ENCODE peak calls at places on chromosome 1, in ten cellular contexts. One of them, this sample, is unnamed.

GRCh38 chr1:107707111-107707510 is 257.9 kb downstream of the VAV3 start:
- DNase-seq in uterus: no peak
- DNase-seq in SJSA1: no peak
- DNase-seq in GM23338: no peak
- DNase-seq in colonic mucosa: no peak
- DNase-seq in suprapubic skin: no peak
- DNase-seq in ovary: no peak
- DNase-seq in aorta: no peak
- DNase-seq in HL-60: no peak
- DNase-seq in HepG2: no peak
- DNase-seq in this sample: no peak

GRCh38 chr1:206744683-206745082 is 25.9 kb upstream of the IL19 start:
- DNase-seq in uterus: no peak
- DNase-seq in SJSA1: no peak
- DNase-seq in GM23338: no peak
- DNase-seq in colonic mucosa: no peak
- DNase-seq in suprapubic skin: no peak
- DNase-seq in ovary: no peak
- DNase-seq in aorta: no peak
- DNase-seq in HL-60: no peak
- DNase-seq in HepG2: no peak
- DNase-seq in this sample: no peak

GRCh38 chr1:24903955-24904730 is 25.9 kb downstream of the RUNX3 start:
- DNase-seq in uterus: no peak
- DNase-seq in SJSA1: peak; percentile 34
- DNase-seq in GM23338: no peak
- DNase-seq in colonic mucosa: no peak
- DNase-seq in suprapubic skin: peak; percentile 60
- DNase-seq in ovary: peak; percentile 6
- DNase-seq in aorta: peak; percentile 70
- DNase-seq in HL-60: no peak
- DNase-seq in HepG2: no peak
- DNase-seq in this sample: no peak

GRCh38 chr1:232248276-232248803 is 381.6 kb downstream of the SIPA1L2 start:
- DNase-seq in uterus: no peak
- DNase-seq in SJSA1: no peak
- DNase-seq in GM23338: no peak
- DNase-seq in colonic mucosa: no peak
- DNase-seq in suprapubic skin: no peak
- DNase-seq in ovary: no peak
- DNase-seq in aorta: no peak
- DNase-seq in HL-60: no peak
- DNase-seq in HepG2: no peak
- DNase-seq in this sample: no peak

GRCh38 chr1:13570924-13571323 is 12.7 kb upstream of the PDPN start:
- DNase-seq in uterus: no peak
- DNase-seq in SJSA1: no peak
- DNase-seq in GM23338: peak; percentile 71
- DNase-seq in colonic mucosa: no peak
- DNase-seq in suprapubic skin: no peak
- DNase-seq in ovary: no peak
- DNase-seq in aorta: no peak
- DNase-seq in HL-60: no peak
- DNase-seq in HepG2: no peak
- DNase-seq in this sample: no peak

GRCh38 chr1:75795703-75796193 is 934 bp upstream of the MSH4 start:
- DNase-seq in uterus: no peak
- DNase-seq in SJSA1: no peak
- DNase-seq in GM23338: no peak
- DNase-seq in colonic mucosa: no peak
- DNase-seq in suprapubic skin: no peak
- DNase-seq in ovary: no peak
- DNase-seq in aorta: no peak
- DNase-seq in HL-60: no peak
- DNase-seq in HepG2: no peak
- DNase-seq in this sample: no peak

GRCh38 chr1:160416369-160416768 is 16.0 kb downstream of the VANGL2 start:
- DNase-seq in uterus: no peak
- DNase-seq in SJSA1: no peak
- DNase-seq in GM23338: peak; percentile 78
- DNase-seq in colonic mucosa: no peak
- DNase-seq in suprapubic skin: no peak
- DNase-seq in ovary: no peak
- DNase-seq in aorta: no peak
- DNase-seq in HL-60: peak; percentile 9
- DNase-seq in HepG2: peak; percentile 22
- DNase-seq in this sample: no peak

GRCh38 chr1:157140068-157140588 is 1.9 kb upstream of the ETV3 start:
- DNase-seq in uterus: no peak
- DNase-seq in SJSA1: no peak
- DNase-seq in GM23338: peak; percentile 72
- DNase-seq in colonic mucosa: no peak
- DNase-seq in suprapubic skin: no peak
- DNase-seq in ovary: no peak
- DNase-seq in aorta: no peak
- DNase-seq in HL-60: no peak
- DNase-seq in HepG2: no peak
- DNase-seq in this sample: no peak

GRCh38 chr1:221573727-221574126 is 168.2 kb downstream of the DUSP10 start:
- DNase-seq in uterus: no peak
- DNase-seq in SJSA1: no peak
- DNase-seq in GM23338: no peak
- DNase-seq in colonic mucosa: no peak
- DNase-seq in suprapubic skin: no peak
- DNase-seq in ovary: no peak
- DNase-seq in aorta: no peak
- DNase-seq in HL-60: no peak
- DNase-seq in HepG2: no peak
- DNase-seq in this sample: no peak

GRCh38 chr1:234911787-234912186 is 216.8 kb downstream of the TOMM20 start:
- DNase-seq in uterus: no peak
- DNase-seq in SJSA1: no peak
- DNase-seq in GM23338: peak; percentile 23
- DNase-seq in colonic mucosa: no peak
- DNase-seq in suprapubic skin: peak; percentile 63
- DNase-seq in ovary: no peak
- DNase-seq in aorta: peak; percentile 63
- DNase-seq in HL-60: no peak
- DNase-seq in HepG2: no peak
- DNase-seq in this sample: no peak

GRCh38 chr1:98001764-98002163 is 80.9 kb upstream of the DPYD start:
- DNase-seq in uterus: no peak
- DNase-seq in SJSA1: no peak
- DNase-seq in GM23338: peak; percentile 6
- DNase-seq in colonic mucosa: no peak
- DNase-seq in suprapubic skin: no peak
- DNase-seq in ovary: no peak
- DNase-seq in aorta: no peak
- DNase-seq in HL-60: no peak
- DNase-seq in HepG2: no peak
- DNase-seq in this sample: no peak
- H3K4me3 ChIP-seq in uterus: no peak overlapping the region
- H3K4me3 ChIP-seq in SJSA1: no peak overlapping the region
- H3K4me3 ChIP-seq in GM23338: no peak overlapping the region
- H3K4me3 ChIP-seq in colonic mucosa: no peak overlapping the region
- H3K4me3 ChIP-seq in suprapubic skin: no peak overlapping the region
- H3K4me3 ChIP-seq in ovary: no peak overlapping the region
- H3K4me3 ChIP-seq in aorta: no peak overlapping the region
- H3K4me3 ChIP-seq in HL-60: no peak overlapping the region
- H3K4me3 ChIP-seq in HepG2: no peak overlapping the region
- H3K4me3 ChIP-seq in this sample: no peak overlapping the region

DNA sequence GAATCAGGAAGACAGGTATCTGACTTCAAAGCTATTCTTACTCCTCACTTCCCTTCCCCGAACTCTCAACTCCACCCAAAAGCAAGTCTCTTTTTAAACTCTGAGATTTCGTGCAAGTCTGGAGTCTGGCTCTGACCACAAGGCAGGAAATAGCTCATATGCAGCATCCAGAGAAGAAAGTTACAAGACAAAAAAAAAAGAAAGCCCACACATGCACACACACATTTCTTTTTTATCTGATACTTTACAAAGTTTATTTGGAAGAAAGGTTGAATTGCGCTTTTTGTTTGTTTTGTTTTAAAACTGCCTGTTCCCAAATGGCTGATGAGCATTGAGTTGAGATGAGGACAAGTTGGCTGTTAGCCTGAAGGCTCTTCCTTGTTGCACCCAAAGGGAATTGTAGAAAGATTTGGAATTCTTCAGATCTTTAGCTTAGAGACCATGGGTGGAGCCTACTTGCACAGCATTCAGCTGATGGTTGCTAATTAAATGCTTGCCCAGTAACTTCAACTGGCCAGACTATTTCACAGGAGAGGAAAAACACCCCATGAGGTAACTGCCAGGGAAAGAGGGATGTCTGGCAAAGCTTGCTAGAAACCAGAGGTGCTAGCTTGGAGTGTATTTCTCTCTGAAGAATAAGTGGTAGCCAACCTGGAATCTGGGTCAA is 490.3 kb downstream of the TTLL7 start:
- DNase-seq in uterus: peak; percentile 11
- DNase-seq in SJSA1: peak; percentile 66
- DNase-seq in GM23338: peak; percentile 1
- DNase-seq in colonic mucosa: no peak
- DNase-seq in suprapubic skin: no peak
- DNase-seq in ovary: no peak
- DNase-seq in aorta: no peak
- DNase-seq in HL-60: no peak
- DNase-seq in HepG2: no peak
- DNase-seq in this sample: peak; percentile 49
- H3K27ac ChIP-seq in uterus: peak overlapping the region; percentile 77
- H3K27ac ChIP-seq in SJSA1: peak overlapping the region; percentile 74
- H3K27ac ChIP-seq in GM23338: no peak overlapping the region
- H3K27ac ChIP-seq in colonic mucosa: no peak overlapping the region
- H3K27ac ChIP-seq in suprapubic skin: peak overlapping the region; percentile 59
- H3K27ac ChIP-seq in ovary: no peak overlapping the region
- H3K27ac ChIP-seq in aorta: peak overlapping the region; percentile 89
- H3K27ac ChIP-seq in HL-60: no peak overlapping the region
- H3K27ac ChIP-seq in HepG2: no peak overlapping the region
- H3K27ac ChIP-seq in this sample: no peak overlapping the region

GRCh38 chr1:61273861-61274260 is 191.5 kb downstream of the NFIA start:
- DNase-seq in uterus: no peak
- DNase-seq in SJSA1: no peak
- DNase-seq in GM23338: no peak
- DNase-seq in colonic mucosa: no peak
- DNase-seq in suprapubic skin: no peak
- DNase-seq in ovary: no peak
- DNase-seq in aorta: no peak
- DNase-seq in HL-60: no peak
- DNase-seq in HepG2: no peak
- DNase-seq in this sample: no peak

GRCh38 chr1:61277129-61277801 is 194.9 kb downstream of the NFIA start:
- DNase-seq in uterus: no peak
- DNase-seq in SJSA1: no peak
- DNase-seq in GM23338: no peak
- DNase-seq in colonic mucosa: no peak
- DNase-seq in suprapubic skin: no peak
- DNase-seq in ovary: no peak
- DNase-seq in aorta: no peak
- DNase-seq in HL-60: no peak
- DNase-seq in HepG2: no peak
- DNase-seq in this sample: no peak

GRCh38 chr1:61271412-61271789 is 189.0 kb downstream of the NFIA start:
- DNase-seq in uterus: no peak
- DNase-seq in SJSA1: no peak
- DNase-seq in GM23338: no peak
- DNase-seq in colonic mucosa: no peak
- DNase-seq in suprapubic skin: no peak
- DNase-seq in ovary: no peak
- DNase-seq in aorta: no peak
- DNase-seq in HL-60: no peak
- DNase-seq in HepG2: no peak
- DNase-seq in this sample: no peak

GRCh38 chr1:61273167-61273705 is 190.9 kb downstream of the NFIA start:
- DNase-seq in uterus: no peak
- DNase-seq in SJSA1: no peak
- DNase-seq in GM23338: no peak
- DNase-seq in colonic mucosa: no peak
- DNase-seq in suprapubic skin: no peak
- DNase-seq in ovary: no peak
- DNase-seq in aorta: no peak
- DNase-seq in HL-60: no peak
- DNase-seq in HepG2: no peak
- DNase-seq in this sample: no peak

DNA sequence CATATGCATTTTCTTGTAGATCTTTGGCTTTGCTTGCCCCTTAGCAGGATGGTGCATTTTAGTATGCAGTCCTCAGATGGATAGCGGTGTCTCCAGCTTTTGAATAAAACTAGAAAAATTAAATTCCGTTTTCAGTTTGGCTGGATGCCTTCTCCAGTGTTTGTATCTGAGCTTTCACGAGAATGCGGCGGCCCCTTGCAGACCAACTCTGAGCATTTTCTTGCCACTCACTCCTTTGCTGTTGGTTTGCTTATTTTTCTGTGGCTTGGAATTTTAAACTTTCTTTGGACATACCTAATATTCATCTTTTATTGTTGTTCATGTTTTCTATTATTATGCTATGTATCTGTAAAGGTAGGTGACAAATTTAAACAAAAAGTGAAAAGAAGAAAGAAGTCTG is 192.6 kb downstream of the NFIA start:
- DNase-seq in uterus: no peak
- DNase-seq in SJSA1: no peak
- DNase-seq in GM23338: no peak
- DNase-seq in colonic mucosa: no peak
- DNase-seq in suprapubic skin: no peak
- DNase-seq in ovary: no peak
- DNase-seq in aorta: no peak
- DNase-seq in HL-60: no peak
- DNase-seq in HepG2: no peak
- DNase-seq in this sample: no peak
- H3K4me3 ChIP-seq in uterus: no peak overlapping the region
- H3K4me3 ChIP-seq in SJSA1: no peak overlapping the region
- H3K4me3 ChIP-seq in GM23338: no peak overlapping the region
- H3K4me3 ChIP-seq in colonic mucosa: no peak overlapping the region
- H3K4me3 ChIP-seq in suprapubic skin: no peak overlapping the region
- H3K4me3 ChIP-seq in ovary: no peak overlapping the region
- H3K4me3 ChIP-seq in aorta: peak overlapping the region; percentile 59
- H3K4me3 ChIP-seq in HL-60: no peak overlapping the region
- H3K4me3 ChIP-seq in HepG2: no peak overlapping the region
- H3K4me3 ChIP-seq in this sample: no peak overlapping the region

DNA sequence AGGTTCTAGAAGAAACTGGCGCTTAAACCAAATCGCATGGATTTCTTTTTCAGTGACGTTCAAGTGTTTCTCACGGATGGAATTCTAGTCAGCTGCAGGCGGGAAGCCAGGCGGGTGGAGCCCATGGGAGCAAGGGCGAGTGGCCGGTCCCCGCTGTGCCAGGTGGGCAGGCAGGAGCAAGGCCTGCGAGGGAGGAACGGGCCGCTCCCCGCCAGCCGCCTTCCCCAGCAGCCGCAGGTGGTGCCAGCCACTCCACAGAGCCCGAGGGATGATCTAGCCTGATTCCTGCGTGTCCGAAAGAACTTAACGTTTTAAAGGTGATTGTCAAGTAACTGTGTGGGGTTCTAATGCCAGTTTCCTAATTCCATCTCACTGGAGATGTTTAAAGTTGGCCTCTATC is 9.1 kb downstream of the PEX10 start:
- DNase-seq in uterus: no peak
- DNase-seq in SJSA1: no peak
- DNase-seq in GM23338: no peak
- DNase-seq in colonic mucosa: no peak
- DNase-seq in suprapubic skin: no peak
- DNase-seq in ovary: no peak
- DNase-seq in aorta: no peak
- DNase-seq in HL-60: no peak
- DNase-seq in HepG2: no peak
- DNase-seq in this sample: no peak
- H3K27ac ChIP-seq in uterus: no peak overlapping the region
- H3K27ac ChIP-seq in SJSA1: no peak overlapping the region
- H3K27ac ChIP-seq in GM23338: peak overlapping the region; percentile 50
- H3K27ac ChIP-seq in colonic mucosa: no peak overlapping the region
- H3K27ac ChIP-seq in suprapubic skin: no peak overlapping the region
- H3K27ac ChIP-seq in ovary: no peak overlapping the region
- H3K27ac ChIP-seq in aorta: no peak overlapping the region
- H3K27ac ChIP-seq in HL-60: no peak overlapping the region
- H3K27ac ChIP-seq in HepG2: no peak overlapping the region
- H3K27ac ChIP-seq in this sample: no peak overlapping the region

This sample was measured in brain microvascular endothelial cell.